ENCODE peak calls at places on chromosomes 16 and 17, in seven cellular contexts. J, R, Z, X, O, B and N are unnamed samples.

GRCh38 chr16:21218135-21218534 is 6.8 kb upstream of the ZP2 start:
- DNase-seq in R (no peak), O (no peak), B (no peak), X (no peak), J (no peak), Z (no peak), N (no peak)

GRCh38 chr16:65283238-65283651 is 161.4 kb upstream of the CDH11 start:
- DNase-seq in Z (no peak), B (peak), O (no peak), X (no peak), R (no peak), J (no peak), N (no peak)

GRCh38 chr17:21359483-21359840 is 16.7 kb upstream of the KCNJ12 start:
- DNase-seq in B (no peak), O (no peak), X (no peak), J (no peak), R (no peak), Z (no peak), N (peak)

GRCh38 chr16:10339777-10340752 is 45.8 kb upstream of the ATF7IP2 start:
- DNase-seq in B (no peak), X (no peak), Z (no peak), R (no peak), O (no peak), J (no peak), N (no peak)

GRCh38 chr16:75228143-75228976 is 9.6 kb downstream of the CTRB1 start:
- DNase-seq in J (no peak), R (no peak), X (no peak), Z (no peak), B (no peak), O (no peak), N (peak)

GRCh38 chr16:3492356-3492755 is 2.9 kb downstream of the C16orf90 start:
- DNase-seq in X (no peak), B (no peak), R (no peak), Z (no peak), J (no peak), O (no peak), N (peak)

GRCh38 chr16:63808730-63809129 is 1313.1 kb downstream of the CDH11 start:
- DNase-seq in Z (no peak), R (no peak), B (no peak), O (no peak), J (no peak), X (no peak), N (no peak)

GRCh38 chr16:57694556-57695377 is at the start of gene DRC7:
- DNase-seq in R (no peak), O (no peak), B (peak), X (no peak), J (peak), Z (no peak), N (no peak)

GRCh38 chr17:61139219-61139618 is 260.4 kb upstream of the TBX2 start:
- DNase-seq in O (peak), B (peak), J (no peak), X (no peak), Z (peak), R (peak), N (peak)

GRCh38 chr17:65498831-65499230 is 62.6 kb downstream of the AXIN2 start:
- DNase-seq in R (no peak), Z (no peak), X (no peak), B (no peak), O (no peak), J (peak), N (no peak)

GRCh38 chr16:31327675-31328225 is 27.2 kb upstream of the ITGAX start:
- DNase-seq in Z (no peak), O (no peak), X (no peak), B (no peak), J (no peak), R (no peak), N (no peak)

GRCh38 chr16:83023640-83024039 is 396.9 kb downstream of the CDH13 start:
- DNase-seq in O (peak), R (no peak), X (no peak), J (no peak), Z (no peak), B (peak), N (no peak)

GRCh38 chr17:78476973-78477372 is 98.5 kb downstream of the PGS1 start:
- DNase-seq in Z (no peak), B (no peak), X (no peak), J (no peak), R (no peak), O (no peak), N (no peak)

GRCh38 chr17:75406222-75406615 is 741 bp upstream of the GRB2 start:
- DNase-seq in B (peak), Z (no peak), O (peak), R (no peak), J (peak), X (no peak), N (peak)

GRCh38 chr16:76277099-76278030 is at the start of gene CNTNAP4:
- DNase-seq in X (no peak), B (no peak), R (no peak), J (peak), O (no peak), Z (no peak), N (no peak)

GRCh38 chr17:19270347-19270950 is 33.3 kb downstream of the EPN2 start:
- DNase-seq in R (no peak), X (no peak), O (no peak), B (no peak), J (no peak), Z (no peak), N (no peak)

GRCh38 chr17:48382989-48383388 is 47.0 kb downstream of the SKAP1 start:
- DNase-seq in B (no peak), J (no peak), Z (no peak), X (no peak), R (no peak), O (no peak), N (peak)

GRCh38 chr17:21285164-21286065 is 904 bp downstream of the MAP2K3 start:
- DNase-seq in Z (no peak), R (no peak), J (no peak), O (peak), X (no peak), B (peak), N (peak)

GRCh38 chr17:66533572-66533971 is 231.2 kb downstream of the PRKCA start:
- DNase-seq in B (no peak), O (peak), Z (no peak), R (no peak), X (no peak), J (peak), N (peak)

GRCh38 chr16:29975811-29976511 is 2.3 kb downstream of the TAOK2 start:
- DNase-seq in Z (no peak), O (no peak), B (no peak), X (no peak), J (no peak), R (no peak), N (peak)

GRCh38 chr16:87562201-87562600 is 40.1 kb upstream of the JPH3 start:
- DNase-seq in R (no peak), X (no peak), B (no peak), J (no peak), O (no peak), Z (no peak), N (peak)

GRCh38 chr16:84461029-84461415 is 43.4 kb downstream of the MEAK7 start:
- DNase-seq in J (no peak), Z (no peak), X (no peak), B (no peak), O (no peak), R (no peak), N (peak)

GRCh38 chr16:75591001-75591852 is 25.0 kb downstream of the GABARAPL2 start:
- DNase-seq in X (peak), J (peak), Z (no peak), R (no peak), B (peak), O (no peak), N (peak)

GRCh38 chr16:68739964-68740627 is 3.0 kb downstream of the CDH1 start:
- DNase-seq in R (no peak), X (no peak), O (no peak), Z (no peak), J (no peak), B (no peak), N (peak)

GRCh38 chr16:88451586-88452484 is 1.2 kb upstream of the ZFPM1 start:
- DNase-seq in X (no peak), J (no peak), Z (no peak), B (no peak), O (no peak), R (no peak), N (no peak)

GRCh38 chr17:57948555-57949420 is 6.4 kb downstream of the CUEDC1 start:
- DNase-seq in R (no peak), J (no peak), Z (no peak), O (peak), B (peak), X (no peak), N (peak)

GRCh38 chr17:47797797-47798196 is 23.8 kb downstream of the OSBPL7 start:
- DNase-seq in B (peak), R (no peak), O (no peak), J (no peak), Z (no peak), X (no peak), N (no peak)

GRCh38 chr17:15909481-15909991 is 35.4 kb upstream of the ADORA2B start:
- DNase-seq in O (no peak), R (no peak), B (peak), Z (no peak), X (no peak), J (no peak), N (no peak)

GRCh38 chr17:55883112-55883511 is 132.3 kb downstream of the PCTP start:
- DNase-seq in Z (no peak), R (no peak), X (no peak), B (no peak), O (no peak), J (no peak), N (no peak)

GRCh38 chr17:8849311-8850041 is 18.0 kb downstream of the PIK3R6 start:
- DNase-seq in O (no peak), J (no peak), R (no peak), X (no peak), Z (no peak), B (no peak), N (no peak)

GRCh38 chr17:47733047-47733413 is at the start of gene TBX21:
- DNase-seq in R (peak), O (no peak), X (no peak), Z (peak), B (peak), J (no peak), N (peak)

GRCh38 chr16:89685916-89686315 is 573 bp upstream of the CDK10 start:
- DNase-seq in R (no peak), Z (no peak), X (no peak), J (no peak), O (no peak), B (no peak), N (peak)

GRCh38 chr17:77373298-77374169 is 232.8 kb downstream of the SEC14L1 start:
- DNase-seq in O (peak), R (no peak), J (peak), X (no peak), Z (no peak), B (peak), N (peak)

GRCh38 chr16:11039726-11040125 is 95.4 kb downstream of the CLEC16A start:
- DNase-seq in J (no peak), Z (no peak), O (no peak), R (no peak), B (no peak), X (no peak), N (no peak)